ENCODE peak calls at places on chromosomes 2 and 18, in ten cellular contexts. B is PC-3; A is brain microvascular endothelial cell; P is naive thymus-derived CD4-positive, alpha-beta T cell; L is cardiac muscle cell; C is lower lobe of right lung; S is CD8-positive, alpha-beta T cell; K is sigmoid colon; R is CD8-positive, alpha-beta memory T cell; N is WERI-Rb-1. Z is an unnamed sample.

GRCh38 chr2:239009001-239009961 is 161.4 kb downstream of the TWIST2 start:
- DNase-seq in B (no peak), A (no peak), P (no peak), L (no peak), C (no peak), S (no peak), K (peak; percentile 49), R (no peak), N (no peak), Z (no peak)

GRCh38 chr18:10748641-10749040 is 222.8 kb downstream of the NAPG start:
- DNase-seq in B (peak; percentile 70), A (peak; percentile 74), P (no peak), L (no peak), C (no peak), S (no peak), K (no peak), R (no peak), N (no peak), Z (no peak)

GRCh38 chr2:144331652-144332355 is 188.1 kb downstream of the ZEB2 start:
- DNase-seq in B (no peak), A (peak; percentile 44), P (no peak), L (no peak), C (peak; percentile 81), S (no peak), K (peak; percentile 83), R (no peak), N (peak; percentile 70), Z (no peak)

GRCh38 chr2:88746929-88747490 is 55.5 kb downstream of the RPIA start:
- DNase-seq in B (no peak), A (no peak), P (no peak), L (no peak), C (no peak), S (no peak), K (no peak), R (no peak), N (no peak), Z (no peak)

GRCh38 chr18:69612242-69612641 is 211.6 kb downstream of the DOK6 start:
- DNase-seq in B (no peak), A (no peak), P (no peak), L (no peak), C (no peak), S (no peak), K (no peak), R (no peak), N (no peak), Z (no peak)

GRCh38 chr18:62409821-62410220 is 84.7 kb downstream of the TNFRSF11A start:
- DNase-seq in B (no peak), A (no peak), P (no peak), L (no peak), C (no peak), S (no peak), K (no peak), R (no peak), N (no peak), Z (no peak)

GRCh38 chr2:181077128-181077709 is 96.8 kb downstream of the UBE2E3 start:
- DNase-seq in B (peak; percentile 74), A (peak; percentile 40), P (peak; percentile 49), L (peak; percentile 70), C (no peak), S (no peak), K (no peak), R (peak; percentile 51), N (no peak), Z (no peak)

GRCh38 chr2:11963966-11964365 is 217.5 kb downstream of the LPIN1 start:
- DNase-seq in B (no peak), A (no peak), P (no peak), L (no peak), C (no peak), S (no peak), K (no peak), R (no peak), N (no peak), Z (no peak)

GRCh38 chr2:797993-798392 is 120.8 kb upstream of the TMEM18 start:
- DNase-seq in B (no peak), A (no peak), P (no peak), L (no peak), C (no peak), S (no peak), K (no peak), R (no peak), N (no peak), Z (no peak)

GRCh38 chr18:66616523-66616983 is 12.7 kb upstream of the CDH19 start:
- DNase-seq in B (peak; percentile 57), A (no peak), P (no peak), L (peak; percentile 52), C (no peak), S (no peak), K (no peak), R (no peak), N (no peak), Z (no peak)

GRCh38 chr2:25494626-25495025 is 152.9 kb upstream of the DNMT3A start:
- DNase-seq in B (no peak), A (peak; percentile 34), P (no peak), L (no peak), C (no peak), S (no peak), K (no peak), R (no peak), N (no peak), Z (no peak)

GRCh38 chr2:17969661-17970060 is 91.2 kb downstream of the KCNS3 start:
- DNase-seq in B (no peak), A (peak; percentile 6), P (no peak), L (no peak), C (no peak), S (no peak), K (no peak), R (no peak), N (no peak), Z (no peak)

GRCh38 chr2:184463102-184463865 is 135.0 kb upstream of the ZNF804A start:
- DNase-seq in B (no peak), A (no peak), P (no peak), L (no peak), C (no peak), S (no peak), K (no peak), R (no peak), N (no peak), Z (no peak)

GRCh38 chr2:210617732-210618330 is 61.4 kb downstream of the CPS1 start:
- DNase-seq in B (peak; percentile 64), A (peak; percentile 65), P (no peak), L (peak; percentile 79), C (no peak), S (no peak), K (no peak), R (no peak), N (peak; percentile 48), Z (peak; percentile 81)

GRCh38 chr18:10852610-10853303 is 296.6 kb downstream of the PIEZO2 start:
- DNase-seq in B (no peak), A (no peak), P (no peak), L (no peak), C (no peak), S (no peak), K (no peak), R (no peak), N (no peak), Z (no peak)

GRCh38 chr2:113111823-113112287 is 15.5 kb upstream of the IL1RN start:
- DNase-seq in B (no peak), A (no peak), P (no peak), L (no peak), C (no peak), S (no peak), K (no peak), R (no peak), N (no peak), Z (no peak)

GRCh38 chr2:102141915-102142828 is at the start of gene IL1R1:
- DNase-seq in B (peak; percentile 80), A (peak; percentile 50), P (no peak), L (peak; percentile 88), C (peak; percentile 89), S (no peak), K (peak; percentile 90), R (no peak), N (no peak), Z (no peak)

GRCh38 chr18:57789105-57789504 is 14.0 kb downstream of the ATP8B1 start:
- DNase-seq in B (peak; percentile 93), A (no peak), P (no peak), L (no peak), C (no peak), S (no peak), K (no peak), R (no peak), N (no peak), Z (no peak)
- H3K4me3 ChIP-seq in B (peak overlapping the region; percentile 48), A (no peak overlapping the region), P (no peak overlapping the region), L (no peak overlapping the region), C (no peak overlapping the region), S (no peak overlapping the region), K (no peak overlapping the region), R (no peak overlapping the region), N (no peak overlapping the region), Z (no peak overlapping the region)

DNA sequence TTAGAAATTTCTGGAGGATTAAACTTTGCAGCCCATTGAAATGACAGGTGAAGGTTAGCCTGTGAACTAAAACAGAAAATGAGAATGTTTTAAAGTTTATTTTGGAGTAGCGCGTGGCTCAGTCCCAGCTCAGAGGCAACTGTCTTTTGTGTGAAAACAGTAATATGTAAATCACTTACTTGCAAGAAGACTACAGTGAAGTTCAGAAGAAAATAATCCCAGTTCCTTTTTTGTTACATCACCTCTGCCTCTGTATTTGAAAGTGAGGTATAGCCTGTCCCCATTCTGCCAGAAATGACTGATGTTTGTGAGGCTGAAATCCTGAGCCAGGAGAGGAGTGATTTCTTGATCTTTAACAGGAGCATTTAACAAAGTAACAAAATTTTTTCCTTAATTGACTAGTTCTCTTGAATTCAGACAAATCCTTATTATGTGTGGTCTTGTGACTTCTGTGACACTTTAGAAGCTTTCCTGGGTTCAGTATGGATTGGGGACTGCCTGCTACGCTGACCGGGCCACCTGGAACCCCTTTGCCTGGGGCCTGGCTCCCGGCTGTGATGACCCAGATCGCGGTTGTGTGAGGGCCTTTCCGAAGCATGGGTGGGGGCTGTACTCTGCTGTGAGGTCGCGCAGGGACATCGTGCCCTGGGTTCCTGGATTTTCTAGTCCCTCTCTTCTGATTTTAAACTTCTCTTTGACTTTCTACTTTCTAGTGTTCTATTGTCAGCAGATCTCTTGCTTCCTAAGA is 24.3 kb downstream of the TRAPPC12 start:
- DNase-seq in B (no peak), A (no peak), P (no peak), L (no peak), C (no peak), S (no peak), K (no peak), R (no peak), N (no peak), Z (no peak)
- H3K36me3 ChIP-seq in B (peaks cover 28% of the 10 kb centered on the region), A (peaks cover 27% of the 10 kb centered on the region), P (peaks cover 11% of the 10 kb centered on the region), L (peaks cover 15% of the 10 kb centered on the region), C (peaks cover 40% of the 10 kb centered on the region), S (peaks cover 13% of the 10 kb centered on the region), K (peaks cover 31% of the 10 kb centered on the region), R (peaks cover 26% of the 10 kb centered on the region), N (peaks cover 29% of the 10 kb centered on the region), Z (peaks cover 22% of the 10 kb centered on the region)

GRCh38 chr2:188449992-188450391 is 158.3 kb downstream of the GULP1 start:
- DNase-seq in B (no peak), A (no peak), P (no peak), L (no peak), C (no peak), S (no peak), K (no peak), R (no peak), N (no peak), Z (no peak)
- H3K4me3 ChIP-seq in B (no peak overlapping the region), A (no peak overlapping the region), P (no peak overlapping the region), L (no peak overlapping the region), C (no peak overlapping the region), S (no peak overlapping the region), K (no peak overlapping the region), R (no peak overlapping the region), N (no peak overlapping the region), Z (no peak overlapping the region)

GRCh38 chr2:3644246-3644525 is 13.8 kb upstream of the ALLC start:
- DNase-seq in B (no peak), A (no peak), P (no peak), L (no peak), C (no peak), S (no peak), K (no peak), R (no peak), N (no peak), Z (no peak)
- H3K36me3 ChIP-seq in B (no peaks in the 10 kb centered on the region), A (no peaks in the 10 kb centered on the region), P (no peaks in the 10 kb centered on the region), L (no peaks in the 10 kb centered on the region), C (no peaks in the 10 kb centered on the region), S (no peaks in the 10 kb centered on the region), K (no peaks in the 10 kb centered on the region), R (no peaks in the 10 kb centered on the region), N (no peaks in the 10 kb centered on the region), Z (no peaks in the 10 kb centered on the region)